ENCODE peak calls at places on chromosomes 4 and X, in eight cellular contexts. K is hepatocyte, J is sigmoid colon, N is left ventricle myocardium inferior, S is body of pancreas, F is GM13976, T is fibroblast of the aortic adventitia, G is GM20000. O is an unnamed sample.

GRCh38 chr4:11691236-11691635 is 262.5 kb upstream of the HS3ST1 start:
- DNase-seq in K (no peak), J (no peak), N (no peak), S (no peak), F (no peak), T (no peak), G (no peak), O (no peak)

GRCh38 chr4:48698029-48698901 is 81.8 kb downstream of the FRYL start:
- DNase-seq in K (peak; percentile 76), J (peak; percentile 73), N (peak; percentile 26), S (peak; percentile 73), F (no peak), T (peak; percentile 92), G (no peak), O (no peak)

GRCh38 chr4:7692451-7693236 is 247.0 kb downstream of the AFAP1 start:
- DNase-seq in K (no peak), J (no peak), N (no peak), S (no peak), F (no peak), T (no peak), G (no peak), O (no peak)

GRCh38 chr4:12691168-12691567 is 793.0 kb downstream of the RAB28 start:
- DNase-seq in K (no peak), J (no peak), N (no peak), S (no peak), F (no peak), T (no peak), G (no peak), O (no peak)

GRCh38 chr4:170058745-170059144 is 31.0 kb downstream of the AADAT start:
- DNase-seq in K (no peak), J (no peak), N (no peak), S (no peak), F (no peak), T (no peak), G (no peak), O (no peak)

GRCh38 chr4:55547461-55547770 is 707 bp upstream of the CLOCK start:
- DNase-seq in K (peak; percentile 61), J (peak; percentile 76), N (peak; percentile 33), S (no peak), F (no peak), T (no peak), G (no peak), O (no peak)

GRCh38 chr4:170374770-170375169 is 285.0 kb upstream of the AADAT start:
- DNase-seq in K (peak; percentile 49), J (no peak), N (no peak), S (no peak), F (peak; percentile 45), T (no peak), G (peak; percentile 52), O (peak; percentile 17)

GRCh38 chr4:83149885-83150562 is 35.5 kb upstream of the PLAC8 start:
- DNase-seq in K (no peak), J (no peak), N (no peak), S (no peak), F (no peak), T (no peak), G (no peak), O (no peak)

GRCh38 chr4:88697588-88698329 is at the start of gene NAP1L5:
- DNase-seq in K (peak; percentile 63), J (peak; percentile 91), N (peak; percentile 67), S (peak; percentile 63), F (peak; percentile 70), T (peak; percentile 74), G (peak; percentile 66), O (peak; percentile 79)

GRCh38 chrX:13863326-13863725 is 46.4 kb upstream of the GPM6B start:
- DNase-seq in K (no peak), J (no peak), N (no peak), S (no peak), F (no peak), T (no peak), G (no peak), O (no peak)

GRCh38 chr4:141571368-141571767 is 65.0 kb upstream of the IL15 start:
- DNase-seq in K (no peak), J (no peak), N (no peak), S (no peak), F (no peak), T (peak; percentile 45), G (no peak), O (no peak)

GRCh38 chr4:100022792-100023222 is 72.7 kb upstream of the H2AZ1 start:
- DNase-seq in K (no peak), J (no peak), N (no peak), S (no peak), F (no peak), T (no peak), G (no peak), O (no peak)

GRCh38 chr4:15182600-15183222 is 180.4 kb downstream of the CPEB2 start:
- DNase-seq in K (no peak), J (no peak), N (no peak), S (no peak), F (no peak), T (no peak), G (no peak), O (peak; percentile 58)

GRCh38 chrX:112834016-112834855 is 6.4 kb downstream of the AMOT start:
- DNase-seq in K (peak; percentile 47), J (no peak), N (no peak), S (no peak), F (no peak), T (peak; percentile 84), G (no peak), O (no peak)

GRCh38 chr4:73401412-73401811 is 2.7 kb upstream of the ALB start:
- DNase-seq in K (no peak), J (no peak), N (no peak), S (no peak), F (no peak), T (no peak), G (no peak), O (no peak)

GRCh38 chr4:148901075-148901705 is 459.0 kb upstream of the NR3C2 start:
- DNase-seq in K (no peak), J (no peak), N (no peak), S (no peak), F (no peak), T (no peak), G (no peak), O (no peak)

GRCh38 chr4:86359944-86360478 is at the start of gene MAPK10:
- DNase-seq in K (peak; percentile 90), J (peak; percentile 88), N (peak; percentile 51), S (peak; percentile 88), F (peak; percentile 54), T (peak; percentile 28), G (peak; percentile 63), O (peak; percentile 68)

GRCh38 chr4:108372678-108373077 is 203.9 kb upstream of the LEF1 start:
- DNase-seq in K (no peak), J (no peak), N (no peak), S (no peak), F (no peak), T (no peak), G (no peak), O (peak; percentile 58)

GRCh38 chrX:24563291-24564010 is 83.7 kb downstream of the PCYT1B start:
- DNase-seq in K (no peak), J (no peak), N (no peak), S (no peak), F (no peak), T (no peak), G (no peak), O (no peak)

GRCh38 chrX:24566233-24566632 is 80.9 kb downstream of the PCYT1B start:
- DNase-seq in K (no peak), J (no peak), N (no peak), S (no peak), F (no peak), T (no peak), G (no peak), O (no peak)

DNA sequence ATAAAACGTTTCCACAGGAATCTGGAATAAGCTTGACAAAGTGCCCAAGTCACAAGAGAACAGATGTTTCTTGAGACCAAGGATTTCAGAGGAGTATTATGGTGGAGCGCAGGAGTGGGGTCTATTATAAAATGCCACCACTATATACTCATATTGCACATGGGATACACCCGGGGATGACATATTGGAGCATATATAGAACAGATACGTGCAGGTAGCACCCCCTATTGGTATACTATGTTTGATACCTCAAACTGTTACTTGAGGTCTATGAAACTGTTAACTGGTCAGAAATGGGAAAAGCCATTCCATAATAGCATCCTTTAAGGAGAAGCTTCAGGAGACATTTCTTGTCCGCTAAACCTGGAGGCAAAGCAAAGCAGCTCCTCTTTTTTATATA is 86.0 kb downstream of the PCYT1B start:
- DNase-seq in K (no peak), J (no peak), N (no peak), S (no peak), F (peak; percentile 63), T (peak; percentile 30), G (peak; percentile 18), O (no peak)
- TF ChIP-seq CTCF in K (no peak), J (no peak), N (no peak), S (no peak), F (no peak), T (peak; percentile 11), G (no peak), O (peak; percentile 19)

GRCh38 chr4:136796953-136797352 is 735.3 kb downstream of the PCDH18 start:
- DNase-seq in K (no peak), J (no peak), N (no peak), S (no peak), F (no peak), T (no peak), G (no peak), O (no peak)
- TF ChIP-seq CTCF in K (no peak), J (no peak), N (no peak), S (no peak), F (no peak), T (no peak), G (no peak), O (no peak)

DNA sequence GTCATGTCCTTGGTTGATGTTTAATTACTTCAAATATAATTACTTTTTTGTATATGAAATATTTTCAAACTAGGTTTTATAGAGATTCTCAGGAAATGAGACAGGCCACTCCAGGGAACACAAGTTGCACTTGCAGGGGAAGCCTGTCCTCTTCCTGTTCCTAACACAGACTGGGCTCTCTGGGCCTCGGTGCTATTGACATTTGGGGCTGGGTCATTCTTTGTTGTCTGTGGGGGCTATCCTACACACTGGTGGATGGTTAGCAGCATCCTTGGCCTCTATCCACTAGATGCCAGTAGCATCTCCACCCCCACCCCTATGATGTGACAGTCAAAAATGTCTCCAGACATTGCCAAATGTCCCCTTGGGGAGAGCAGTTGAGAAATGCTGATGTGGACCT is 49.3 kb upstream of the MAP3K15 start:
- DNase-seq in K (no peak), J (no peak), N (no peak), S (no peak), F (no peak), T (no peak), G (no peak), O (no peak)
- TF ChIP-seq CTCF in K (no peak), J (no peak), N (no peak), S (no peak), F (no peak), T (no peak), G (no peak), O (no peak)

DNA sequence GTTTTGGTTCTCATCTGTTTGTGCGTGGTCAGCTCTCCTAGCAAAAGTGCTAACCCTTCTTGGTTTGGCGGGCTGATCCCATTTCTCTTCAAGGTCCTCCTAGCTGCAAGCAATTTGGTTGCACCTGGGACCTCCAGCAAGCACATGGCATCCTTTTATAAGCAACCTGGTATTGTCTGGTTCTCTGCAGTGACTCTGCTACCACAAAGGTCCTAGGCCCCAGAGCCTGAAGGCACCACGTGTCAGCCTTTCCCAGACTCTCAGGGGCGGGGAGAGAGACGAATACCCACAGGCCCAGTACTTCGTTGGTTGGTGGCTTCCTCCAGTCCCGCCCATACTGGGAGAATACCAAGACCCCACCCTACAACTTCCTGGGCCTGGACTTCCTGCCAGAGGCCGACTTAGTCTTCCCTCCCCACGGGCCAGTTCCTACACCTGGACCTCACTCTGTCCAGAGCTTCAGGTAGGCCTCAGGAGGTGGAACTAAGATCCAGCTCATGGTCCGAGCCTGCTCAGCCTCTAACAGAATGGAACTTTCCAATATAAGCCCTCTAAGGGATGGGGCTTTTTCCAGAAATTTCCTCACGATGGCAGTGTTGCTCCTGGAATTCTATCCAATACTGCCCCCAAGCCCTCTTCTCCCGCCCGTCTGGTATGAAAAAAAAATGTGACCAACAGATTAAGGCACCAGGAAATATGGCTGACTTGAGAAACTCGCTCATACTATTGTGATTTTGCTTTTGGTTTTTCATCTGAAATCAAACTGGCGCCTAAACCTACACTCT is 192.5 kb upstream of the STK26 start:
- DNase-seq in K (peak; percentile 71), J (peak; percentile 82), N (peak; percentile 40), S (peak; percentile 87), F (no peak), T (peak; percentile 88), G (peak; percentile 49), O (peak; percentile 59)
- TF ChIP-seq CTCF in K (peak; percentile 43), J (no peak), N (peak; percentile 55), S (no peak), F (no peak), T (peak; percentile 52), G (no peak), O (no peak)